ENCODE peak calls at places on chromosomes 12 and 14, in seven cellular contexts. M is lung; U is fibroblast of lung; T is testis; L is CD4-positive, alpha-beta memory T cell; O is PC-3; F is A549. D is an unnamed sample. For H3K4me1, the result is how much of the 10 kb centered on the place peaks cover.

GRCh38 chr12:28604240-28604639 is 414.0 kb downstream of the CCDC91 start:
- DNase-seq in M (no peak), U (no peak), T (no peak), L (no peak), O (no peak), F (no peak), D (no peak)

GRCh38 chr12:110109037-110109836 is 14.9 kb upstream of the IFT81 start:
- DNase-seq in M (peak), U (peak), T (peak), L (no peak), O (peak), F (peak), D (no peak)

GRCh38 chr14:100147691-100148464 is 11.6 kb downstream of the DEGS2 start:
- DNase-seq in M (no peak), U (no peak), T (no peak), L (no peak), O (no peak), F (no peak), D (no peak)

GRCh38 chr12:89574736-89575208 is 48.9 kb upstream of the POC1B start:
- DNase-seq in M (no peak), U (peak), T (peak), L (no peak), O (no peak), F (peak), D (no peak)

GRCh38 chr12:131313635-131314034 is 359.9 kb downstream of the ADGRD1 start:
- DNase-seq in M (no peak), U (no peak), T (no peak), L (no peak), O (no peak), F (no peak), D (no peak)

GRCh38 chr12:21906919-21907642 is 34.1 kb downstream of the ABCC9 start:
- DNase-seq in M (no peak), U (no peak), T (no peak), L (no peak), O (no peak), F (no peak), D (no peak)

GRCh38 chr14:104678901-104679705 is 10.3 kb upstream of the INF2 start:
- DNase-seq in M (no peak), U (no peak), T (no peak), L (no peak), O (no peak), F (no peak), D (no peak)

GRCh38 chr14:74207943-74208342 is 31.3 kb upstream of the VSX2 start:
- DNase-seq in M (no peak), U (peak), T (no peak), L (no peak), O (peak), F (peak), D (no peak)

GRCh38 chr12:59657266-59657665 is 61.4 kb downstream of the SLC16A7 start:
- DNase-seq in M (no peak), U (peak), T (no peak), L (no peak), O (no peak), F (no peak), D (no peak)

GRCh38 chr12:93146278-93146939 is 217.3 kb upstream of the EEA1 start:
- DNase-seq in M (no peak), U (peak), T (no peak), L (no peak), O (peak), F (no peak), D (no peak)

GRCh38 chr12:32809846-32810245 is 54.1 kb upstream of the YARS2 start:
- DNase-seq in M (no peak), U (no peak), T (no peak), L (no peak), O (no peak), F (no peak), D (no peak)

GRCh38 chr14:77529963-77530362 is 31.3 kb upstream of the ISM2 start:
- DNase-seq in M (no peak), U (no peak), T (no peak), L (no peak), O (no peak), F (no peak), D (no peak)

GRCh38 chr14:102929349-102930137 is 7.1 kb downstream of the AMN start:
- DNase-seq in M (no peak), U (no peak), T (no peak), L (no peak), O (no peak), F (no peak), D (no peak)

GRCh38 chr12:114789276-114789675 is 105.3 kb upstream of the TBX3 start:
- DNase-seq in M (no peak), U (no peak), T (no peak), L (no peak), O (no peak), F (no peak), D (no peak)

GRCh38 chr12:131390408-131391100 is 320.3 kb upstream of the SFSWAP start:
- DNase-seq in M (no peak), U (no peak), T (peak), L (no peak), O (peak), F (peak), D (no peak)

GRCh38 chr14:99603471-99603933 is 505 bp downstream of the CCDC85C start:
- DNase-seq in M (no peak), U (no peak), T (peak), L (peak), O (peak), F (peak), D (peak)

GRCh38 chr12:6169107-6169440 is 31.1 kb upstream of the CD9 start:
- DNase-seq in M (no peak), U (no peak), T (no peak), L (no peak), O (no peak), F (no peak), D (no peak)

GRCh38 chr12:120286768-120287490 is 4.8 kb downstream of the RNU4-2 start:
- DNase-seq in M (no peak), U (no peak), T (no peak), L (no peak), O (peak), F (no peak), D (no peak)

GRCh38 chr12:48281811-48282210 is 68.9 kb downstream of the ZNF641 start:
- DNase-seq in M (no peak), U (no peak), T (no peak), L (no peak), O (peak), F (no peak), D (no peak)

GRCh38 chr12:18430425-18431048 is 169.2 kb downstream of the PIK3C2G start:
- DNase-seq in M (peak), U (peak), T (peak), L (no peak), O (peak), F (peak), D (no peak)

GRCh38 chr12:116892318-116892717 is 11.1 kb upstream of the HRK start:
- DNase-seq in M (no peak), U (no peak), T (no peak), L (no peak), O (peak), F (peak), D (no peak)

GRCh38 chr14:32434180-32434579 is 105.1 kb downstream of the AKAP6 start:
- DNase-seq in M (no peak), U (no peak), T (no peak), L (no peak), O (no peak), F (no peak), D (no peak)
- H3K4me1 ChIP-seq in M (under half), U (under half), T (under half), L (under half), O (under half), F (under half), D (under half)

GRCh38 chr14:32560213-32560857 is 231.2 kb downstream of the AKAP6 start:
- DNase-seq in M (peak), U (peak), T (peak), L (no peak), O (peak), F (peak), D (no peak)

GRCh38 chr14:32564591-32564990 is 235.5 kb downstream of the AKAP6 start:
- DNase-seq in M (no peak), U (peak), T (no peak), L (no peak), O (no peak), F (no peak), D (no peak)

GRCh38 chr14:32559048-32559447 is 229.9 kb downstream of the AKAP6 start:
- DNase-seq in M (no peak), U (no peak), T (no peak), L (no peak), O (peak), F (no peak), D (no peak)

GRCh38 chr14:32559595-32559994 is 230.5 kb downstream of the AKAP6 start:
- DNase-seq in M (no peak), U (no peak), T (no peak), L (no peak), O (no peak), F (no peak), D (no peak)

DNA sequence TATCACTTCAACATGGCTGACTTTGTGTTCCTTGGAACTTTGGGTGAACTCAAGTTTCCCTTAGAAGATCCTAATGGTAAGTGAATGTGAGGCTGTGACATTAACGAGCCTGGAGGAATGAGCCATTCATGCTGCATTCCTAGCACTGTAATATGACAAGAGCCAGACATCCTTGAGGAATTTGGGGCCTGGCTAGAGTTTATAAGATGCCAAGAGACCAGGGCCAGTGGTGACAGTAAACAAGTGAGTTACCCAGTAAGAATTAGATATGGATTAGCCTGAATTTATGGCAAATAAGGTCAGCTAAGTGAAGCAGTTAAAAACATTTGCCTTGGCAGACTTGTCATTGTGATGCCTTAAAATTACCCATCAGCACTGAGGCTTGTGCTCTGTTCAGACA is 232.4 kb downstream of the AKAP6 start:
- DNase-seq in M (no peak), U (no peak), T (no peak), L (no peak), O (peak), F (peak), D (no peak)
- H3K27ac ChIP-seq in M (no peak), U (no peak), T (no peak), L (no peak), O (no peak), F (no peak), D (no peak)

GRCh38 chr14:96269359-96269710 is 13.3 kb downstream of the BDKRB1 start:
- DNase-seq in M (no peak), U (no peak), T (no peak), L (no peak), O (no peak), F (no peak), D (no peak)

GRCh38 chr14:96273629-96274028 is 17.6 kb downstream of the BDKRB1 start:
- DNase-seq in M (no peak), U (no peak), T (no peak), L (no peak), O (no peak), F (no peak), D (no peak)

GRCh38 chr14:96270565-96271420 is 14.8 kb downstream of the BDKRB1 start:
- DNase-seq in M (no peak), U (no peak), T (no peak), L (no peak), O (no peak), F (no peak), D (no peak)

GRCh38 chr14:96272777-96273471 is 16.9 kb downstream of the BDKRB1 start:
- DNase-seq in M (no peak), U (no peak), T (no peak), L (no peak), O (no peak), F (peak), D (no peak)

GRCh38 chr14:96271421-96271762 is 15.4 kb downstream of the BDKRB1 start:
- DNase-seq in M (no peak), U (no peak), T (no peak), L (no peak), O (no peak), F (no peak), D (no peak)
- H3K4me1 ChIP-seq in M (under half), U (under half), T (under half), L (under half), O (under half), F (half or more), D (under half)

GRCh38 chr14:53509845-53510244 is 356.7 kb upstream of the DDHD1 start:
- DNase-seq in M (peak), U (peak), T (peak), L (no peak), O (no peak), F (no peak), D (no peak)
- H3K27ac ChIP-seq in M (no peak), U (peak), T (no peak), L (no peak), O (no peak), F (no peak), D (no peak)

GRCh38 chr12:23827353-23827752 is 122.1 kb downstream of the SOX5 start:
- DNase-seq in M (no peak), U (no peak), T (no peak), L (no peak), O (no peak), F (no peak), D (no peak)
- H3K4me1 ChIP-seq in M (under half), U (under half), T (under half), L (under half), O (under half), F (under half), D (under half)

D was measured in CD8-positive, alpha-beta memory T cell.